ENCODE peak calls at places on chromosomes 12 and 14, in seven cellular contexts. U is SK-N-SH, D is HepG2, P is H1, O is K562, K is HCT116, G is GM12878. Y is an unnamed sample.

GRCh38 chr14:105419305-105420091 is at the start of gene MTA1:
- DNase-seq in U (peak; percentile 86), D (peak; percentile 35), P (no peak), O (peak; percentile 74), K (no peak), G (no peak), Y (peak; percentile 83)

GRCh38 chr12:95368931-95369330 is 105.0 kb upstream of the METAP2 start:
- DNase-seq in U (no peak), D (no peak), P (no peak), O (no peak), K (no peak), G (no peak), Y (no peak)

GRCh38 chr12:16610006-16610520 is 4.1 kb upstream of the LMO3 start:
- DNase-seq in U (no peak), D (no peak), P (no peak), O (no peak), K (no peak), G (no peak), Y (no peak)

GRCh38 chr12:28550757-28551381 is 360.6 kb downstream of the CCDC91 start:
- DNase-seq in U (no peak), D (peak; percentile 16), P (no peak), O (no peak), K (peak; percentile 37), G (no peak), Y (no peak)

GRCh38 chr14:103121846-103122577 is 1.2 kb upstream of the TNFAIP2 start:
- DNase-seq in U (peak; percentile 86), D (peak; percentile 74), P (peak; percentile 80), O (peak; percentile 64), K (no peak), G (no peak), Y (no peak)

GRCh38 chr12:81176796-81177195 is 98.9 kb downstream of the ACSS3 start:
- DNase-seq in U (no peak), D (no peak), P (no peak), O (no peak), K (no peak), G (no peak), Y (no peak)

GRCh38 chr12:94290353-94290752 is 142.0 kb downstream of the PLXNC1 start:
- DNase-seq in U (no peak), D (no peak), P (peak; percentile 49), O (no peak), K (no peak), G (no peak), Y (no peak)

GRCh38 chr12:17928708-17929366 is 161.2 kb downstream of the RERGL start:
- DNase-seq in U (no peak), D (peak; percentile 57), P (no peak), O (no peak), K (peak; percentile 75), G (no peak), Y (no peak)

GRCh38 chr12:94872671-94873367 is 130.7 kb downstream of the NDUFA12 start:
- DNase-seq in U (peak; percentile 67), D (no peak), P (peak; percentile 72), O (no peak), K (no peak), G (no peak), Y (no peak)

GRCh38 chr12:3336606-3337311 is 154.2 kb upstream of the PRMT8 start:
- DNase-seq in U (peak; percentile 50), D (peak; percentile 75), P (no peak), O (no peak), K (peak; percentile 86), G (no peak), Y (no peak)

GRCh38 chr14:50955373-50956043 is 11.2 kb upstream of the PYGL start:
- DNase-seq in U (peak; percentile 75), D (peak; percentile 82), P (no peak), O (peak; percentile 76), K (peak; percentile 95), G (no peak), Y (peak; percentile 92)

GRCh38 chr12:75833268-75833667 is 198.3 kb downstream of the PHLDA1 start:
- DNase-seq in U (no peak), D (no peak), P (no peak), O (no peak), K (no peak), G (no peak), Y (no peak)

GRCh38 chr12:75837700-75838099 is 193.9 kb downstream of the PHLDA1 start:
- DNase-seq in U (peak; percentile 36), D (no peak), P (no peak), O (peak; percentile 23), K (no peak), G (no peak), Y (no peak)

GRCh38 chr12:75836533-75836932 is 195.0 kb downstream of the PHLDA1 start:
- DNase-seq in U (no peak), D (peak; percentile 21), P (no peak), O (no peak), K (no peak), G (no peak), Y (no peak)

GRCh38 chr12:75831413-75831812 is 200.2 kb downstream of the PHLDA1 start:
- DNase-seq in U (no peak), D (no peak), P (no peak), O (no peak), K (no peak), G (no peak), Y (no peak)

DNA sequence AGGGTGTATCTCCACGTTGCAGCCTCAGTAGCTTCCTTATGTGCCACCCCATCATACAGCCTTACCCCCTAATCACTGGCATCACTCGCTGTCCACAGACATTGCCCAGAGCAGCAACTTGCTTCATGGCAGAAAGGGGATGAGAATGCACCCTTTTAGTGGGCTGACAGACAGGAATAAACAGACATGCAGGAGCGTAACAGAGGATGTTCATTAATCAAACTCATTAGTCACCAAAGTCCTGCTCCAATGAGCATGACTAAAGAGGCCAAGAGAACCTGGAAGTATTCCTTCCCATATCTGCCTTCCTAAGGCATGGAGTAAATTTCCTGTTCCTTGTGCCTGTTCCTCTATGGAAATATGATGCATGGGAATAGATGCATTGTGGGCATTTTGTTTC is 197.0 kb downstream of the PHLDA1 start:
- DNase-seq in U (no peak), D (no peak), P (no peak), O (no peak), K (no peak), G (no peak), Y (no peak)
- TF ChIP-seq JUND in U (no peak), D (no peak), P (no peak), O (no peak), K (no peak), G (no peak), Y (no peak)

DNA sequence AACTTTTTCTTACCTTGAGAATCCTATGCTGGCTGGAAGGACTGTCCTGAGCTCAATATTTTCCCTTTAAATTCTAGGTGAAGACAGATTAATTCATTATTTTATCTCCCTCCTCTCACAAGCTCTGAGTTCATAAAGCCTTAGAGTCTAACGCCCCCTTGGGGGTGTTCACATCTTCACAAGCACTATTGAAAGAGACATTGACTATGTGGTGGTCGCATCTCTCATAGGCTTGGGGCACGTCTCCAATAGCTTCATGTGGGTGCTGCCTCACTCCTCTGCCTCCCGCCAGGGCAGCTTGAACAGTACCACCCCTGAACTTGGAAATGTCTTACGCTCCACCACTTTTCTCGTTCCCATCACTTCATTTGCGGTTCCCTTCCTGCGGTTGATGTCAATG is 106.2 kb downstream of the UNC79 start:
- DNase-seq in U (peak; percentile 43), D (peak; percentile 7), P (peak; percentile 51), O (no peak), K (peak; percentile 21), G (no peak), Y (no peak)
- TF ChIP-seq JUND in U (no peak), D (no peak), P (no peak), O (no peak), K (no peak), G (no peak), Y (no peak)

DNA sequence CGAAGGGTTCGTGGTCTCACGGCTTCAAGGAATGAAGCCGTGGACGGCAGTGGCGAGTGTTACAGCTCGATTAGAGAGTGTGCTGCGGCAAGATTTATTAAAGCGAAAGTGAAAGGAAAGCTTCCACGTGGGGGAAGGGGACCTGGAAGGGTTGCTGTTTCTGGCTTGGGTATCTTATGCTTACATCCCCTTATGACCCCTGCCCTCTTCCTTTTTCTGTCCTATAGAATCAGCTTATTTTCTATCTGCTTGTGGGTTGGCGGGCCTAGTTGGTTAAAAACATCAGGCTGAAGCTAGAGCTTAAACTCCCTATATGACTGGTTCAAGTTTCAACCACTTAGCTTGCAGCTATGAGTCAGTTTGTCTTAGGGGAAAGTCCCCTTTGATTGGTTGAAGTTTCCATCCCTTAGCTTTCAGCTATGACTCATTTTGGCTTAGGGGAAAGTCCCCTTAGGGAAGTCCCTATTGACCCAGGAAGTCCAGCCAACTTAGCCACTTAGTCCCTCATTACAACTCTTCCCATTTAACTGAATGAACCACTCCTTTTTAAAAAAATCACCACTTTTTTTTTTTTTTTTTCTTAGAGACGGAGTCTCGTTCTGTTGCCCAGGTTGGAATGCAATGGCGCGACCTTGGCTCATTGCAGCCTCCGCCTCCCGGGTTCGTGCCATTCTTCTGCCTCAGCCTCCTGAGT is 1494.7 kb upstream of the TMEM132C start:
- DNase-seq in U (no peak), D (peak; percentile 6), P (no peak), O (peak; percentile 23), K (peak; percentile 93), G (peak; percentile 83), Y (peak; percentile 78)
- TF ChIP-seq JUND in U (no peak), D (no peak), P (no peak), O (peak; percentile 86), K (peak; percentile 75), G (peak; percentile 87), Y (no peak)

GRCh38 chr12:6766651-6767300 is 613 bp downstream of the PTMS start:
- DNase-seq in U (peak; percentile 86), D (peak; percentile 44), P (peak; percentile 85), O (peak; percentile 70), K (no peak), G (no peak), Y (peak; percentile 54)
- TF ChIP-seq JUND in U (no peak), D (no peak), P (no peak), O (no peak), K (no peak), G (no peak), Y (no peak)

GRCh38 chr12:113058553-113058952 is 2.0 kb downstream of the DTX1 start:
- DNase-seq in U (no peak), D (no peak), P (no peak), O (no peak), K (no peak), G (no peak), Y (no peak)
- TF ChIP-seq JUND in U (no peak), D (no peak), P (no peak), O (no peak), K (no peak), G (no peak), Y (no peak)

DNA sequence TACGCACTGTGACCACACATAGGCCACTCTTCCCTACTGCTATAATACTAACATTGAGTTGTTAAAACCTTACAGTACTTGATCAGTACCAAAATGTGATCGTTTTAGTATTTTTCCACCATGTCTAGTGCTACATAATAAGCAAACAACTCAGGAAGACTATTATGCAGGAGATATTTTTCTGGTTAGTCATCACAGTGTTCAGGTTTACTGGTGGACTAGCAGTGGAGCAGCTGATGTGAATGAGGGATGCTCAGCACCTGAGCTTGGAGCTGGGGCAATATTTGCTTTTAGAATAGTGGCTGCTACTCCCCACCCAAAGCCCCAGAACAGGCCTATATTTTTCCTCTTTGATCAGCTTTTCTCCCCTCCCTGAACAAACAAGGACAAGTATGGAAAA is 513.1 kb downstream of the KCNH5 start:
- DNase-seq in U (no peak), D (no peak), P (no peak), O (no peak), K (no peak), G (no peak), Y (no peak)
- TF ChIP-seq JUND in U (no peak), D (no peak), P (no peak), O (no peak), K (no peak), G (no peak), Y (no peak)

Y was measured in T47D.